ENCODE peak calls at places on chromosomes 6 and 20, in five cellular contexts. Q, L, A, R and K are unnamed samples.

GRCh38 chr6:14231071-14231483 is 113.5 kb downstream of the CD83 start:
- DNase-seq in A (no peak), L (no peak), Q (no peak), R (no peak), K (no peak)

GRCh38 chr6:10791673-10792072 is 44.1 kb downstream of the TMEM14B start:
- DNase-seq in R (no peak), L (no peak), Q (no peak), A (no peak), K (no peak)

GRCh38 chr20:57435498-57436222 is 44.5 kb downstream of the RBM38 start:
- DNase-seq in A (peak), L (peak), Q (no peak), R (no peak), K (peak)

GRCh38 chr6:56938634-56939294 is 16.1 kb upstream of the BEND6 start:
- DNase-seq in Q (peak), R (no peak), L (no peak), A (peak), K (peak)

GRCh38 chr6:158559895-158560786 is at the start of gene TMEM181:
- DNase-seq in L (peak), Q (peak), A (peak), R (peak), K (peak)

GRCh38 chr20:20492521-20493334 is 124.8 kb downstream of the INSM1 start:
- DNase-seq in L (no peak), A (no peak), R (peak), Q (no peak), K (no peak)

GRCh38 chr20:47099749-47100515 is 205.3 kb downstream of the EYA2 start:
- DNase-seq in L (no peak), A (no peak), Q (no peak), R (no peak), K (no peak)

GRCh38 chr6:1247894-1248293 is 64.0 kb upstream of the FOXQ1 start:
- DNase-seq in A (no peak), L (no peak), Q (no peak), R (no peak), K (no peak)

GRCh38 chr20:62056377-62056776 is 9.3 kb downstream of the TAF4 start:
- DNase-seq in A (no peak), Q (no peak), R (no peak), L (no peak), K (no peak)

GRCh38 chr6:31838968-31839367 is 11.4 kb downstream of the HSPA1B start:
- DNase-seq in L (no peak), Q (no peak), A (no peak), R (no peak), K (no peak)

GRCh38 chr6:128966934-128967333 is 84.0 kb downstream of the LAMA2 start:
- DNase-seq in A (no peak), R (no peak), L (no peak), Q (no peak), K (no peak)

GRCh38 chr6:148415511-148416286 is 73.1 kb downstream of the SASH1 start:
- DNase-seq in L (no peak), R (no peak), A (no peak), Q (no peak), K (no peak)

GRCh38 chr20:25005220-25005619 is 12.7 kb upstream of the APMAP start:
- DNase-seq in A (no peak), R (no peak), L (no peak), Q (no peak), K (no peak)

GRCh38 chr6:140816696-140817095 is 1316.0 kb upstream of the GJE1 start:
- DNase-seq in R (no peak), L (no peak), Q (no peak), A (no peak), K (no peak)

GRCh38 chr6:56803594-56803993 is 151.3 kb upstream of the BEND6 start:
- DNase-seq in R (no peak), A (peak), L (no peak), Q (peak), K (peak)

GRCh38 chr6:67190733-67191132 is 1444.3 kb upstream of the ADGRB3 start:
- DNase-seq in A (no peak), L (no peak), Q (no peak), R (no peak), K (no peak)

GRCh38 chr6:38836585-38836984 is 121.5 kb downstream of the DNAH8 start:
- DNase-seq in L (no peak), R (no peak), Q (no peak), A (no peak), K (no peak)

GRCh38 chr6:145204258-145204766 is 531.0 kb downstream of the EPM2A start:
- DNase-seq in R (peak), L (no peak), A (no peak), Q (no peak), K (no peak)

GRCh38 chr6:45199554-45199953 is 128.6 kb upstream of the RUNX2 start:
- DNase-seq in A (no peak), R (no peak), L (no peak), Q (no peak), K (no peak)